ENCODE peak calls at places on chromosomes 13 and 19, in ten cellular contexts. One of them, this sample, is unnamed.

GRCh38 chr13:80881495-80882482 is 540.9 kb upstream of the SPRY2 start:
- DNase-seq in tibial artery: no peak
- DNase-seq in cardiac muscle cell: peak
- DNase-seq in H7: no peak
- DNase-seq in hepatocyte: peak
- DNase-seq in AG10803: no peak
- DNase-seq in cardiac fibroblast: peak
- DNase-seq in HFF-Myc: no peak
- DNase-seq in fibroblast of the aortic adventitia: peak
- DNase-seq in BJ: no peak
- DNase-seq in this sample: no peak

GRCh38 chr19:55958356-55958755 is 10.7 kb downstream of the NLRP8 start:
- DNase-seq in hepatocyte: no peak
- DNase-seq in H7: no peak
- DNase-seq in cardiac fibroblast: no peak
- DNase-seq in cardiac muscle cell: no peak
- DNase-seq in HFF-Myc: no peak
- DNase-seq in BJ: no peak
- DNase-seq in fibroblast of the aortic adventitia: no peak
- DNase-seq in tibial artery: no peak
- DNase-seq in AG10803: no peak
- DNase-seq in this sample: no peak

GRCh38 chr19:21848706-21849105 is 12.7 kb upstream of the ZNF43 start:
- DNase-seq in tibial artery: no peak
- DNase-seq in cardiac fibroblast: peak
- DNase-seq in BJ: no peak
- DNase-seq in fibroblast of the aortic adventitia: no peak
- DNase-seq in hepatocyte: no peak
- DNase-seq in AG10803: no peak
- DNase-seq in HFF-Myc: no peak
- DNase-seq in H7: no peak
- DNase-seq in cardiac muscle cell: peak
- DNase-seq in this sample: no peak

GRCh38 chr13:107023335-107023734 is 455.4 kb upstream of the ARGLU1 start:
- DNase-seq in fibroblast of the aortic adventitia: no peak
- DNase-seq in hepatocyte: no peak
- DNase-seq in cardiac fibroblast: no peak
- DNase-seq in H7: no peak
- DNase-seq in cardiac muscle cell: no peak
- DNase-seq in HFF-Myc: no peak
- DNase-seq in tibial artery: no peak
- DNase-seq in AG10803: no peak
- DNase-seq in BJ: no peak
- DNase-seq in this sample: no peak

GRCh38 chr13:37811441-37811840 is 58.1 kb downstream of the TRPC4 start:
- DNase-seq in tibial artery: no peak
- DNase-seq in H7: no peak
- DNase-seq in fibroblast of the aortic adventitia: no peak
- DNase-seq in cardiac muscle cell: peak
- DNase-seq in HFF-Myc: no peak
- DNase-seq in cardiac fibroblast: peak
- DNase-seq in hepatocyte: no peak
- DNase-seq in BJ: no peak
- DNase-seq in AG10803: peak
- DNase-seq in this sample: no peak

GRCh38 chr19:39497850-39498261 is 891 bp upstream of the DLL3 start:
- DNase-seq in tibial artery: no peak
- DNase-seq in hepatocyte: peak
- DNase-seq in cardiac fibroblast: peak
- DNase-seq in H7: peak
- DNase-seq in BJ: no peak
- DNase-seq in HFF-Myc: no peak
- DNase-seq in fibroblast of the aortic adventitia: peak
- DNase-seq in AG10803: no peak
- DNase-seq in cardiac muscle cell: peak
- DNase-seq in this sample: no peak

GRCh38 chr19:54952591-54953344 is 5.4 kb upstream of the NLRP7 start:
- DNase-seq in BJ: no peak
- DNase-seq in AG10803: no peak
- DNase-seq in hepatocyte: no peak
- DNase-seq in fibroblast of the aortic adventitia: no peak
- DNase-seq in H7: no peak
- DNase-seq in cardiac muscle cell: peak
- DNase-seq in tibial artery: no peak
- DNase-seq in cardiac fibroblast: peak
- DNase-seq in HFF-Myc: no peak
- DNase-seq in this sample: no peak

GRCh38 chr19:46746281-46746965 is at the start of gene STRN4:
- DNase-seq in fibroblast of the aortic adventitia: no peak
- DNase-seq in tibial artery: no peak
- DNase-seq in BJ: no peak
- DNase-seq in cardiac muscle cell: peak
- DNase-seq in hepatocyte: peak
- DNase-seq in HFF-Myc: no peak
- DNase-seq in AG10803: peak
- DNase-seq in cardiac fibroblast: peak
- DNase-seq in H7: peak
- DNase-seq in this sample: no peak

GRCh38 chr19:8151499-8152035 is 2.2 kb upstream of the FBN3 start:
- DNase-seq in AG10803: no peak
- DNase-seq in BJ: no peak
- DNase-seq in fibroblast of the aortic adventitia: no peak
- DNase-seq in cardiac fibroblast: no peak
- DNase-seq in hepatocyte: no peak
- DNase-seq in tibial artery: no peak
- DNase-seq in H7: peak
- DNase-seq in HFF-Myc: no peak
- DNase-seq in cardiac muscle cell: no peak
- DNase-seq in this sample: no peak

GRCh38 chr19:610071-610800 is 20.6 kb downstream of the HCN2 start:
- DNase-seq in hepatocyte: no peak
- DNase-seq in tibial artery: no peak
- DNase-seq in cardiac fibroblast: no peak
- DNase-seq in cardiac muscle cell: peak
- DNase-seq in HFF-Myc: no peak
- DNase-seq in AG10803: no peak
- DNase-seq in H7: no peak
- DNase-seq in fibroblast of the aortic adventitia: no peak
- DNase-seq in BJ: no peak
- DNase-seq in this sample: no peak

GRCh38 chr13:73985789-73986188 is 148.4 kb downstream of the KLF12 start:
- DNase-seq in BJ: no peak
- DNase-seq in fibroblast of the aortic adventitia: no peak
- DNase-seq in HFF-Myc: no peak
- DNase-seq in cardiac fibroblast: no peak
- DNase-seq in tibial artery: no peak
- DNase-seq in AG10803: no peak
- DNase-seq in hepatocyte: no peak
- DNase-seq in H7: no peak
- DNase-seq in cardiac muscle cell: no peak
- DNase-seq in this sample: peak

GRCh38 chr19:4206818-4207484 is 22.4 kb upstream of the EBI3 start:
- DNase-seq in fibroblast of the aortic adventitia: peak
- DNase-seq in cardiac muscle cell: peak
- DNase-seq in cardiac fibroblast: peak
- DNase-seq in hepatocyte: no peak
- DNase-seq in HFF-Myc: no peak
- DNase-seq in H7: peak
- DNase-seq in AG10803: peak
- DNase-seq in tibial artery: no peak
- DNase-seq in BJ: no peak
- DNase-seq in this sample: peak

GRCh38 chr13:84315527-84315926 is 433.3 kb upstream of the SLITRK1 start:
- DNase-seq in cardiac muscle cell: no peak
- DNase-seq in fibroblast of the aortic adventitia: no peak
- DNase-seq in AG10803: no peak
- DNase-seq in cardiac fibroblast: no peak
- DNase-seq in tibial artery: no peak
- DNase-seq in H7: no peak
- DNase-seq in BJ: no peak
- DNase-seq in HFF-Myc: no peak
- DNase-seq in hepatocyte: no peak
- DNase-seq in this sample: no peak
- H3K4me3 ChIP-seq in cardiac muscle cell: no peak
- H3K4me3 ChIP-seq in fibroblast of the aortic adventitia: no peak
- H3K4me3 ChIP-seq in AG10803: no peak
- H3K4me3 ChIP-seq in cardiac fibroblast: no peak
- H3K4me3 ChIP-seq in tibial artery: no peak
- H3K4me3 ChIP-seq in H7: no peak
- H3K4me3 ChIP-seq in BJ: no peak
- H3K4me3 ChIP-seq in HFF-Myc: no peak
- H3K4me3 ChIP-seq in hepatocyte: no peak
- H3K4me3 ChIP-seq in this sample: no peak

GRCh38 chr19:43534305-43534612 is 1.3 kb downstream of the ZNF575 start:
- DNase-seq in cardiac fibroblast: no peak
- DNase-seq in hepatocyte: no peak
- DNase-seq in tibial artery: no peak
- DNase-seq in H7: no peak
- DNase-seq in BJ: no peak
- DNase-seq in cardiac muscle cell: no peak
- DNase-seq in HFF-Myc: no peak
- DNase-seq in fibroblast of the aortic adventitia: no peak
- DNase-seq in AG10803: no peak
- DNase-seq in this sample: no peak
- H3K4me3 ChIP-seq in cardiac fibroblast: peak
- H3K4me3 ChIP-seq in hepatocyte: no peak
- H3K4me3 ChIP-seq in tibial artery: peak
- H3K4me3 ChIP-seq in H7: peak
- H3K4me3 ChIP-seq in BJ: peak
- H3K4me3 ChIP-seq in cardiac muscle cell: no peak
- H3K4me3 ChIP-seq in HFF-Myc: peak
- H3K4me3 ChIP-seq in fibroblast of the aortic adventitia: peak
- H3K4me3 ChIP-seq in AG10803: peak
- H3K4me3 ChIP-seq in this sample: no peak

DNA sequence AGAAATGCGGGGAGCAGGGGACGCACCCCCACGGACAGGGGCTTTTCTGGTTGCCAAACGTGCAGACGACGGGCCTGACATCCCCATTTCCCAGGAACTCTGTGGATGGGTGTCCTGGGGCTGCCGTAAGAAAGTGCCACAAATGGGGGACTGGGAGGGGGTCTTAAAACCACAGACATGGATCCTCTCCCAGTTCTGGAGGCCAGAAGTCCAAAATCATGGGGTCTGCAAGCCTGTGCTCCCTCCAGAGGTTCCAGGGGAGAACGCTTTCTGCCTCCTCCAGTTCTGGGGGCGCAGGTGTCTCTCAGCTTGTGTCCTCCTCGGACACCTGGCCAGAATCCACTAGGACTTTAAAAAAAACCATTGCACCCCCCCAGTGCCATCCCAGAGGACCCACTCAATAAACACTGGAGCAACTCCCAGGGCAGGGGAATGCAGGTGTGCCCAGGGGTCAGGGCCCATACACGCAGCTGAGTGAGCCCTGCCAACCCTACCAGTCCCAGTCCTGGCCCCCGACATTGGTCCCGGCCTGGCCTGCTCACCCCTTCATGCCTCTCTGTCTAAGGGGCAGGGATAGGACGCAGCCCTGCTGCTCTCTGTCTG is 103.9 kb downstream of the GADD45B start:
- DNase-seq in BJ: no peak
- DNase-seq in tibial artery: peak
- DNase-seq in AG10803: no peak
- DNase-seq in HFF-Myc: no peak
- DNase-seq in fibroblast of the aortic adventitia: no peak
- DNase-seq in cardiac muscle cell: no peak
- DNase-seq in cardiac fibroblast: no peak
- DNase-seq in hepatocyte: no peak
- DNase-seq in H7: no peak
- DNase-seq in this sample: no peak
- H3K4me3 ChIP-seq in BJ: peak
- H3K4me3 ChIP-seq in tibial artery: peak
- H3K4me3 ChIP-seq in AG10803: peak
- H3K4me3 ChIP-seq in HFF-Myc: no peak
- H3K4me3 ChIP-seq in fibroblast of the aortic adventitia: peak
- H3K4me3 ChIP-seq in cardiac muscle cell: no peak
- H3K4me3 ChIP-seq in cardiac fibroblast: peak
- H3K4me3 ChIP-seq in hepatocyte: no peak
- H3K4me3 ChIP-seq in H7: no peak
- H3K4me3 ChIP-seq in this sample: no peak

GRCh38 chr13:69204620-69205019 is 903.0 kb upstream of the ATXN8OS start:
- DNase-seq in H7: no peak
- DNase-seq in HFF-Myc: no peak
- DNase-seq in fibroblast of the aortic adventitia: no peak
- DNase-seq in cardiac muscle cell: no peak
- DNase-seq in hepatocyte: no peak
- DNase-seq in BJ: no peak
- DNase-seq in tibial artery: no peak
- DNase-seq in cardiac fibroblast: no peak
- DNase-seq in AG10803: no peak
- DNase-seq in this sample: no peak
- H3K4me3 ChIP-seq in H7: no peak
- H3K4me3 ChIP-seq in HFF-Myc: no peak
- H3K4me3 ChIP-seq in fibroblast of the aortic adventitia: no peak
- H3K4me3 ChIP-seq in cardiac muscle cell: no peak
- H3K4me3 ChIP-seq in hepatocyte: no peak
- H3K4me3 ChIP-seq in BJ: no peak
- H3K4me3 ChIP-seq in tibial artery: no peak
- H3K4me3 ChIP-seq in cardiac fibroblast: no peak
- H3K4me3 ChIP-seq in AG10803: no peak
- H3K4me3 ChIP-seq in this sample: no peak

This sample was measured in Jurkat, Clone E6-1.